ENCODE peak calls at places on chromosomes 1 and 21, in seven cellular contexts. One of them, this sample, is unnamed.

GRCh38 chr1:198630863-198631262 is 8.0 kb upstream of the PTPRC start:
- DNase-seq in ascending aorta: no peak
- DNase-seq in A549: no peak
- DNase-seq in CD4-positive, alpha-beta memory T cell: no peak
- DNase-seq in endothelial cell of umbilical vein: no peak
- DNase-seq in SJCRH30: no peak
- DNase-seq in Panc1: no peak
- DNase-seq in this sample: no peak

GRCh38 chr1:235280467-235280866 is 47.5 kb downstream of the ARID4B start:
- DNase-seq in ascending aorta: no peak
- DNase-seq in A549: no peak
- DNase-seq in CD4-positive, alpha-beta memory T cell: no peak
- DNase-seq in endothelial cell of umbilical vein: no peak
- DNase-seq in SJCRH30: no peak
- DNase-seq in Panc1: no peak
- DNase-seq in this sample: no peak

GRCh38 chr1:1429671-1430073 is 5.8 kb upstream of the VWA1 start:
- DNase-seq in ascending aorta: no peak
- DNase-seq in A549: peak; percentile 14
- DNase-seq in CD4-positive, alpha-beta memory T cell: no peak
- DNase-seq in endothelial cell of umbilical vein: peak; percentile 45
- DNase-seq in SJCRH30: peak; percentile 46
- DNase-seq in Panc1: no peak
- DNase-seq in this sample: no peak

GRCh38 chr1:44894591-44894990 is 51.5 kb upstream of the PTCH2 start:
- DNase-seq in ascending aorta: no peak
- DNase-seq in A549: no peak
- DNase-seq in CD4-positive, alpha-beta memory T cell: no peak
- DNase-seq in endothelial cell of umbilical vein: peak; percentile 37
- DNase-seq in SJCRH30: no peak
- DNase-seq in Panc1: no peak
- DNase-seq in this sample: no peak

GRCh38 chr1:149962039-149962647 is 25.5 kb upstream of the MTMR11 start:
- DNase-seq in ascending aorta: no peak
- DNase-seq in A549: peak; percentile 79
- DNase-seq in CD4-positive, alpha-beta memory T cell: peak; percentile 58
- DNase-seq in endothelial cell of umbilical vein: peak; percentile 81
- DNase-seq in SJCRH30: peak; percentile 71
- DNase-seq in Panc1: peak; percentile 51
- DNase-seq in this sample: peak; percentile 59

GRCh38 chr1:190484045-190484444 is 6.4 kb upstream of the BRINP3 start:
- DNase-seq in ascending aorta: no peak
- DNase-seq in A549: no peak
- DNase-seq in CD4-positive, alpha-beta memory T cell: no peak
- DNase-seq in endothelial cell of umbilical vein: no peak
- DNase-seq in SJCRH30: no peak
- DNase-seq in Panc1: no peak
- DNase-seq in this sample: no peak

GRCh38 chr1:182629674-182630073 is 25.5 kb upstream of the RGS16 start:
- DNase-seq in ascending aorta: no peak
- DNase-seq in A549: no peak
- DNase-seq in CD4-positive, alpha-beta memory T cell: peak; percentile 34
- DNase-seq in endothelial cell of umbilical vein: no peak
- DNase-seq in SJCRH30: no peak
- DNase-seq in Panc1: no peak
- DNase-seq in this sample: no peak

GRCh38 chr1:235838021-235838420 is 28.7 kb downstream of the LYST start:
- DNase-seq in ascending aorta: no peak
- DNase-seq in A549: no peak
- DNase-seq in CD4-positive, alpha-beta memory T cell: no peak
- DNase-seq in endothelial cell of umbilical vein: no peak
- DNase-seq in SJCRH30: no peak
- DNase-seq in Panc1: no peak
- DNase-seq in this sample: no peak

GRCh38 chr1:193211539-193211938 is 25.1 kb upstream of the B3GALT2 start:
- DNase-seq in ascending aorta: no peak
- DNase-seq in A549: peak; percentile 81
- DNase-seq in CD4-positive, alpha-beta memory T cell: no peak
- DNase-seq in endothelial cell of umbilical vein: peak; percentile 11
- DNase-seq in SJCRH30: no peak
- DNase-seq in Panc1: no peak
- DNase-seq in this sample: no peak

GRCh38 chr1:1972976-1973715 is 30.4 kb downstream of the CFAP74 start:
- DNase-seq in ascending aorta: no peak
- DNase-seq in A549: no peak
- DNase-seq in CD4-positive, alpha-beta memory T cell: no peak
- DNase-seq in endothelial cell of umbilical vein: no peak
- DNase-seq in SJCRH30: no peak
- DNase-seq in Panc1: no peak
- DNase-seq in this sample: no peak

GRCh38 chr1:28395181-28395580 is 25.6 kb downstream of the PHACTR4 start:
- DNase-seq in ascending aorta: no peak
- DNase-seq in A549: peak; percentile 51
- DNase-seq in CD4-positive, alpha-beta memory T cell: no peak
- DNase-seq in endothelial cell of umbilical vein: no peak
- DNase-seq in SJCRH30: no peak
- DNase-seq in Panc1: no peak
- DNase-seq in this sample: no peak

GRCh38 chr1:182418929-182419328 is 18.5 kb upstream of the TEDDM1 start:
- DNase-seq in ascending aorta: no peak
- DNase-seq in A549: no peak
- DNase-seq in CD4-positive, alpha-beta memory T cell: no peak
- DNase-seq in endothelial cell of umbilical vein: no peak
- DNase-seq in SJCRH30: no peak
- DNase-seq in Panc1: no peak
- DNase-seq in this sample: no peak

GRCh38 chr1:84224905-84225304 is 76.6 kb upstream of the SAMD13 start:
- DNase-seq in ascending aorta: no peak
- DNase-seq in A549: no peak
- DNase-seq in CD4-positive, alpha-beta memory T cell: no peak
- DNase-seq in endothelial cell of umbilical vein: no peak
- DNase-seq in SJCRH30: no peak
- DNase-seq in Panc1: no peak
- DNase-seq in this sample: no peak

GRCh38 chr1:109198043-109198695 is 15.5 kb upstream of the SARS1 start:
- DNase-seq in ascending aorta: peak; percentile 16
- DNase-seq in A549: peak; percentile 60
- DNase-seq in CD4-positive, alpha-beta memory T cell: no peak
- DNase-seq in endothelial cell of umbilical vein: peak; percentile 80
- DNase-seq in SJCRH30: no peak
- DNase-seq in Panc1: no peak
- DNase-seq in this sample: no peak
- H3K27ac ChIP-seq in ascending aorta: peak overlapping the region; percentile 76
- H3K27ac ChIP-seq in A549: peak overlapping the region; percentile 85
- H3K27ac ChIP-seq in CD4-positive, alpha-beta memory T cell: no peak overlapping the region
- H3K27ac ChIP-seq in endothelial cell of umbilical vein: peak overlapping the region; percentile 96
- H3K27ac ChIP-seq in SJCRH30: no peak overlapping the region
- H3K27ac ChIP-seq in Panc1: no peak overlapping the region
- H3K27ac ChIP-seq in this sample: no peak overlapping the region

GRCh38 chr1:159171254-159171687 is at the start of gene CADM3:
- DNase-seq in ascending aorta: no peak
- DNase-seq in A549: no peak
- DNase-seq in CD4-positive, alpha-beta memory T cell: no peak
- DNase-seq in endothelial cell of umbilical vein: no peak
- DNase-seq in SJCRH30: no peak
- DNase-seq in Panc1: no peak
- DNase-seq in this sample: no peak
- H3K4me3 ChIP-seq in ascending aorta: peak within 1 kb of the TSS; percentile 43
- H3K4me3 ChIP-seq in A549: peak within 1 kb of the TSS; percentile 48
- H3K4me3 ChIP-seq in CD4-positive, alpha-beta memory T cell: no peak within 1 kb of the TSS
- H3K4me3 ChIP-seq in endothelial cell of umbilical vein: no peak within 1 kb of the TSS
- H3K4me3 ChIP-seq in SJCRH30: no peak within 1 kb of the TSS
- H3K4me3 ChIP-seq in Panc1: peak within 1 kb of the TSS; percentile 11
- H3K4me3 ChIP-seq in this sample: no peak within 1 kb of the TSS

DNA sequence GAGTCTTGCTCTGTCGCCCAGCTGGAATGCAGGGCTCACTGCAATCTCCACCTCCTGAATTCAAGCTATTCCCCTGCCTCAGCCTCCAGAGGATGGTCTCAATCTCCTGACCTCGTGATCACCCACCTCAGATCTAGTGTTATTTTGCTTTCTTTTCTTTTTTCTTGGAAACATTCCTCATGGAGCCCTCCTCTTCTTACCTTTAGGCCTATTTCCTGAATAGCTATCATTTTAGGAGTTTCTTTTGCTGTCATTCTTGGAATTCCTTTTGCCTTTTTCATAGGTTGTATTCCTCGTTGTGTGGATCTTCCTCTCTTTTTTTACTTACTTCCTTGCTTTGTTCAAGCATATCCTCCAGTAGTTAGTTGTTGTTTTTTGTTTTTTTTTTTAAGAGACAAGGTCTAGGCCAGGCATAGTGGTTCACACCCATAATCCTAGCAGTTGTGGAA is 173.8 kb downstream of the RASAL2 start:
- DNase-seq in ascending aorta: no peak
- DNase-seq in A549: peak; percentile 45
- DNase-seq in CD4-positive, alpha-beta memory T cell: no peak
- DNase-seq in endothelial cell of umbilical vein: peak; percentile 76
- DNase-seq in SJCRH30: no peak
- DNase-seq in Panc1: no peak
- DNase-seq in this sample: no peak
- H3K27ac ChIP-seq in ascending aorta: no peak overlapping the region
- H3K27ac ChIP-seq in A549: peak overlapping the region; percentile 77
- H3K27ac ChIP-seq in CD4-positive, alpha-beta memory T cell: no peak overlapping the region
- H3K27ac ChIP-seq in endothelial cell of umbilical vein: peak overlapping the region; percentile 64
- H3K27ac ChIP-seq in SJCRH30: no peak overlapping the region
- H3K27ac ChIP-seq in Panc1: no peak overlapping the region
- H3K27ac ChIP-seq in this sample: no peak overlapping the region

GRCh38 chr1:16211824-16212223 is 628 bp downstream of the ARHGEF19 start:
- DNase-seq in ascending aorta: no peak
- DNase-seq in A549: no peak
- DNase-seq in CD4-positive, alpha-beta memory T cell: no peak
- DNase-seq in endothelial cell of umbilical vein: no peak
- DNase-seq in SJCRH30: no peak
- DNase-seq in Panc1: no peak
- DNase-seq in this sample: no peak
- H3K4me3 ChIP-seq in ascending aorta: no peak overlapping the region
- H3K4me3 ChIP-seq in A549: no peak overlapping the region
- H3K4me3 ChIP-seq in CD4-positive, alpha-beta memory T cell: no peak overlapping the region
- H3K4me3 ChIP-seq in endothelial cell of umbilical vein: no peak overlapping the region
- H3K4me3 ChIP-seq in SJCRH30: no peak overlapping the region
- H3K4me3 ChIP-seq in Panc1: no peak overlapping the region
- H3K4me3 ChIP-seq in this sample: no peak overlapping the region

GRCh38 chr21:42533306-42533962 is 19.8 kb downstream of the SLC37A1 start:
- DNase-seq in ascending aorta: no peak
- DNase-seq in A549: no peak
- DNase-seq in CD4-positive, alpha-beta memory T cell: no peak
- DNase-seq in endothelial cell of umbilical vein: no peak
- DNase-seq in SJCRH30: no peak
- DNase-seq in Panc1: no peak
- DNase-seq in this sample: no peak
- H3K27ac ChIP-seq in ascending aorta: no peak overlapping the region
- H3K27ac ChIP-seq in A549: no peak overlapping the region
- H3K27ac ChIP-seq in CD4-positive, alpha-beta memory T cell: no peak overlapping the region
- H3K27ac ChIP-seq in endothelial cell of umbilical vein: no peak overlapping the region
- H3K27ac ChIP-seq in SJCRH30: no peak overlapping the region
- H3K27ac ChIP-seq in Panc1: no peak overlapping the region
- H3K27ac ChIP-seq in this sample: no peak overlapping the region

DNA sequence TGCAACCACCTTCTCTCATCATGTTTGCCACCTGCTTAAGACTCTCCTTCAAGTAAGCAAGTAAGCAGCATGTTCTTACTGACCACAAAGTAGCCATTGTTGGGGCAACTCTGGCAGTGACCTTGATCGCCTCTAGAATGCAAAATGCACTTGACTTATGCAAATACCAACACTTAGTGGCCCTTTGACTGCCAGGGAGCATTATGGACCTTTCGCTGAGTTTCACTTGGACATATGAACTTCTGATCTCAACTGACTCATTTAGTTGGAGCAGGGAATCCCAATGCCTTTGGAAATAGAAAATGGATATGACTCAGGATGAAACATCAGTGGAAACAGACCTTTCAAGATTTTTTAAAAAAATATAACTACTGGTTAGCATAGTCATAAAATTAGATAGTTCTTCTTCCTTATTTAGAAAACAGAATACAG is 6.1 kb upstream of the PLA2G5 start:
- DNase-seq in ascending aorta: no peak
- DNase-seq in A549: no peak
- DNase-seq in CD4-positive, alpha-beta memory T cell: no peak
- DNase-seq in endothelial cell of umbilical vein: peak; percentile 31
- DNase-seq in SJCRH30: no peak
- DNase-seq in Panc1: no peak
- DNase-seq in this sample: no peak
- H3K4me3 ChIP-seq in ascending aorta: no peak overlapping the region
- H3K4me3 ChIP-seq in A549: no peak overlapping the region
- H3K4me3 ChIP-seq in CD4-positive, alpha-beta memory T cell: no peak overlapping the region
- H3K4me3 ChIP-seq in endothelial cell of umbilical vein: no peak overlapping the region
- H3K4me3 ChIP-seq in SJCRH30: no peak overlapping the region
- H3K4me3 ChIP-seq in Panc1: no peak overlapping the region
- H3K4me3 ChIP-seq in this sample: no peak overlapping the region

GRCh38 chr1:54763814-54764131 is 550 bp downstream of the PARS2 start:
- DNase-seq in ascending aorta: no peak
- DNase-seq in A549: no peak
- DNase-seq in CD4-positive, alpha-beta memory T cell: no peak
- DNase-seq in endothelial cell of umbilical vein: no peak
- DNase-seq in SJCRH30: no peak
- DNase-seq in Panc1: no peak
- DNase-seq in this sample: no peak

GRCh38 chr1:54766726-54767125 is 2.4 kb upstream of the PARS2 start:
- DNase-seq in ascending aorta: no peak
- DNase-seq in A549: no peak
- DNase-seq in CD4-positive, alpha-beta memory T cell: no peak
- DNase-seq in endothelial cell of umbilical vein: no peak
- DNase-seq in SJCRH30: no peak
- DNase-seq in Panc1: no peak
- DNase-seq in this sample: no peak

GRCh38 chr1:54764132-54764921 is at the start of gene PARS2:
- DNase-seq in ascending aorta: peak; percentile 92
- DNase-seq in A549: peak; percentile 98
- DNase-seq in CD4-positive, alpha-beta memory T cell: peak; percentile 98
- DNase-seq in endothelial cell of umbilical vein: peak; percentile 100
- DNase-seq in SJCRH30: peak; percentile 100
- DNase-seq in Panc1: peak; percentile 99
- DNase-seq in this sample: peak; percentile 95

GRCh38 chr1:54767526-54767925 is 3.2 kb upstream of the PARS2 start:
- DNase-seq in ascending aorta: no peak
- DNase-seq in A549: no peak
- DNase-seq in CD4-positive, alpha-beta memory T cell: no peak
- DNase-seq in endothelial cell of umbilical vein: no peak
- DNase-seq in SJCRH30: no peak
- DNase-seq in Panc1: no peak
- DNase-seq in this sample: no peak

DNA sequence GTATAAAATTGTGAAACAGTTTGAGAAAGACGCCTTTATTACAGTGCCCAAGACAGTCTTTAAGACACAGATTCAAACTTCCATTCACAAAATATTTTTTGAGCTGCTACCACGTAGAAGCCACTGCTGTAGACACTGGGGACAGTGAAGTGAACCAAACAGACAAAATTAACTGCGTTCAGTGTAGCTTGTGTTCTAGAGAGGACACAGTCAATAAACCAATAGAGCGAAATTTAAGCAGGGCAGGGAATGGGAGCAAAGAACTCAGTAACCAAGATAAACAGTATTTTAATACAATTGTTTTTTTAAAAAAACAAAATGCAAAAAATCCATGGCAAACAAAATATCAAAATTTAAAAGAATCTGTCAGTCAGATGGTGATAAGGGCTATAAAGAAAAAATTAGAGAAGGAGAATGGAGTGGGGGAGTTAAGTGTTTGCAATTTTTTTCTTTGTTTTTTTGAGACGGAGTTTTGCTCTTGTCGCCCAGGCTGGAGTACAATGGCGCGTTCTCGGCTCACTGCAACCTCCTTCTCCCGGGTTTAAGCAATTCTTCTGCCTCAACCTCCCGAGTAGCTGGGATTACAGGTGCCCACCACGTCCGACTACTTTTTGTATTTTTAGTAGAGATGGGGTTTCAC is 719 bp upstream of the PARS2 start:
- DNase-seq in ascending aorta: no peak
- DNase-seq in A549: no peak
- DNase-seq in CD4-positive, alpha-beta memory T cell: no peak
- DNase-seq in endothelial cell of umbilical vein: no peak
- DNase-seq in SJCRH30: no peak
- DNase-seq in Panc1: no peak
- DNase-seq in this sample: no peak
- H3K27ac ChIP-seq in ascending aorta: peak overlapping the region; percentile 69
- H3K27ac ChIP-seq in A549: peak overlapping the region; percentile 78
- H3K27ac ChIP-seq in CD4-positive, alpha-beta memory T cell: peak overlapping the region; percentile 56
- H3K27ac ChIP-seq in endothelial cell of umbilical vein: no peak overlapping the region
- H3K27ac ChIP-seq in SJCRH30: no peak overlapping the region
- H3K27ac ChIP-seq in Panc1: peak overlapping the region; percentile 86
- H3K27ac ChIP-seq in this sample: peak overlapping the region; percentile 48